ENCODE peak calls at places on chromosome 14, in four cellular contexts. K, U, Y and C are unnamed samples.

GRCh38 chr14:81516941-81517797 is 16.5 kb downstream of the SEL1L start:
- DNase-seq in K (peak; percentile 83), U (no peak), Y (no peak), C (peak; percentile 62)

GRCh38 chr14:101559624-101560533 is 1.4 kb upstream of the DIO3 start:
- DNase-seq in K (no peak), U (peak; percentile 91), Y (no peak), C (peak; percentile 67)

GRCh38 chr14:25197885-25198284 is 147.9 kb upstream of the STXBP6 start:
- DNase-seq in K (peak; percentile 87), U (no peak), Y (no peak), C (no peak)

GRCh38 chr14:94536836-94537235 is 24.4 kb upstream of the SERPINA4 start:
- DNase-seq in K (peak; percentile 71), U (no peak), Y (peak; percentile 74), C (peak; percentile 47)

GRCh38 chr14:50064993-50065392 is 51.4 kb downstream of the VCPKMT start:
- DNase-seq in K (no peak), U (no peak), Y (no peak), C (no peak)

GRCh38 chr14:38948171-38948570 is 154.9 kb downstream of the SEC23A start:
- DNase-seq in K (no peak), U (no peak), Y (no peak), C (no peak)

GRCh38 chr14:36666416-36667206 is 5.0 kb downstream of the PAX9 start:
- DNase-seq in K (no peak), U (no peak), Y (no peak), C (peak; percentile 81)

GRCh38 chr14:82447586-82447985 is 913.9 kb upstream of the SEL1L start:
- DNase-seq in K (no peak), U (no peak), Y (no peak), C (peak; percentile 19)

GRCh38 chr14:77241955-77242354 is 29.1 kb downstream of the NGB start:
- DNase-seq in K (no peak), U (no peak), Y (no peak), C (no peak)

GRCh38 chr14:93137864-93138263 is 22.1 kb upstream of the ITPK1 start:
- DNase-seq in K (peak; percentile 56), U (peak; percentile 46), Y (no peak), C (peak; percentile 38)

GRCh38 chr14:93010543-93011541 is 87.9 kb downstream of the CHGA start:
- DNase-seq in K (peak; percentile 73), U (no peak), Y (no peak), C (no peak)

GRCh38 chr14:100304825-100305445 is 1.3 kb downstream of the SLC25A29 start:
- DNase-seq in K (no peak), U (no peak), Y (no peak), C (peak; percentile 87)

GRCh38 chr14:90533591-90534021 is 136.8 kb downstream of the CALM1 start:
- DNase-seq in K (no peak), U (peak; percentile 19), Y (no peak), C (no peak)

GRCh38 chr14:101072945-101073597 is 169.5 kb upstream of the RTL1 start:
- DNase-seq in K (peak; percentile 77), U (peak; percentile 91), Y (peak; percentile 92), C (peak; percentile 80)

GRCh38 chr14:89746654-89747053 is 207.9 kb downstream of the EFCAB11 start:
- DNase-seq in K (no peak), U (no peak), Y (no peak), C (peak; percentile 49)

GRCh38 chr14:72920008-72920407 is 6.3 kb upstream of the DCAF4 start:
- DNase-seq in K (no peak), U (no peak), Y (no peak), C (peak; percentile 58)

GRCh38 chr14:74221741-74222140 is 17.5 kb upstream of the VSX2 start:
- DNase-seq in K (no peak), U (no peak), Y (no peak), C (no peak)

GRCh38 chr14:66228267-66228970 is 257.8 kb upstream of the CCDC196 start:
- DNase-seq in K (no peak), U (no peak), Y (peak; percentile 3), C (no peak)

GRCh38 chr14:79732911-79733310 is 478.4 kb downstream of the DIO2 start:
- DNase-seq in K (no peak), U (peak; percentile 8), Y (no peak), C (no peak)

DNA sequence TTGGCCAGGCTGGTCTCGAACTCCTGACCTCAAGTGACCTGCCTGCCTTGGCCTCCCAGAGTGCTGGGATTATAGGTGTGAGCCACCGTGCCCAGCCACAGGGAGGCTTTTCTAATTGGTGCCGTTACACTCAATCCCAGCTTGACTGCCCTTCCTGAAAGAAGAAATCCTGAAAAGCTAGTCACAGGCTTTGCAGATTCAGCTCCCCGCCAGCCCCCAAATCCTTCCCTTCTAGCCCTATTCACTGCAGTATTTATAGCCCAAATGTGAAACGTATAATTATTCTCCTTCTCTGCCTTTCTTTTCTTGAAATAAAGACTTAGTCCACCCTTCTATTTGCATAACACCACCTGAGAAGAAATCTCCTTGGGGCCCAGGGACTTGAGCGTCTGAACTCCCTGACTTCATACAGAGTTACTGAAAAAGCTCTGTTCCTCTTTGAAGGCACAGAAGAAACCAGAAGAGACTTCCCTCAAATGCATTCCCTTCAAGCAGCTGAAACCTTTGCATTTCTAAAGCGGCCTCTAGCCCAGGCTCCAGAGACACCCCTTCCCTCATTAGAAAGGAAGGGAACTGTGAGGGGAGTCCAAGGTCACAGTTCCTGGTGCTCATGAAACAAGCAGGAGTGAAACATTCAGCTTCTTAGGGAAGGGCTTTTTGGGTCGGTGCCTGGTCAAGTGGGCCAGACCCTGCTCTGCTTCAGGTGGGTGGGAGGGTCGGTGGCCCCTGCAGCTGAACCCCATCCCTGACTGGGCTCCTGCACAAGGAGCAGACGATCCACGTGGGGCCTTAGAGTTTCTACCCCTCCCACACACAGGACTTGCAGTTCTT is 42.3 kb upstream of the BATF start:
- DNase-seq in K (no peak), U (no peak), Y (no peak), C (peak; percentile 67)
- H3K4me1 ChIP-seq in K (peaks cover 30% of the 10 kb centered on the region), U (no peaks in the 10 kb centered on the region), Y (no peaks in the 10 kb centered on the region), C (peaks cover 7% of the 10 kb centered on the region)

DNA sequence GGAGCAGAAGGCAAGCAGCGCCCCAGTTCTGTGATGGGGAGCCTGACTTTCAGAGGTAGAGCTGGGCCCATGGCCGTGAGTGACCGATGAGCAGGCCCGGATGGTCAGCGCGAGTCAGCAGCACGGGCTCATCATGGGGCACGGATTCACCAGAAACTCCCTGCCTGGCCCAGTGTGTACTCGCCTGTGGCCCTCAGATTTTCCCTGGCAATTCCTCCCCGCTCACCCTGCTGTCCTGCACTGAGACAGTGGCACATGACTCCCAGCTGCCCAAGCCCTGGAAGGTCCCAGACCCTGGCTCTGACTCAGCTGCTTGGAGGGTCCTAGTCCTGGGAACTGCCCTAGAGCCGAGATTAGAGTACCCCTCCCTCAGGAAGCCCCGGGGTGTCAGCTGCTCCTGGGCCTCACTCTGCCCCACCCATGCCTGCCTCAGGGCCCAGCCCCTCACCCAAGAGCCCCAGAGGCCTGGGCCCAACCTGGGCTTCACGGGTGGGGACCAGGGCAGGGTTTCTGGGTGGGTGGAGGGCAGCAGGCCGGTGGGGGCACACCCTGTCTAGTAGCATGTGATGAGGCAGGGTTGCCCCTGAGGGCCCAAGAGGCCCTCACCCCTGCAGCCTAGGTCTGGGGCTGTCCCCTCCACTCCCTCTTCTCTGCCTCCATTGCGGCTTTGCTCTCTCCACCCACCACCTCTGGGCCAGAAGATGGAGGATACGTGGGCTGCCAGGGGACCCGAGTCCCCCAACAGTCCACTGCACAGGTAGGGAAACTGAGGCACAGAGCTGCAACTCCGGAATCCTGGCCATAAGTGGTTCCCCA is 8.4 kb downstream of the TRMT61A start:
- DNase-seq in K (no peak), U (no peak), Y (no peak), C (no peak)
- TF ChIP-seq REST in K (no peak), U (no peak), Y (no peak), C (no peak)

DNA sequence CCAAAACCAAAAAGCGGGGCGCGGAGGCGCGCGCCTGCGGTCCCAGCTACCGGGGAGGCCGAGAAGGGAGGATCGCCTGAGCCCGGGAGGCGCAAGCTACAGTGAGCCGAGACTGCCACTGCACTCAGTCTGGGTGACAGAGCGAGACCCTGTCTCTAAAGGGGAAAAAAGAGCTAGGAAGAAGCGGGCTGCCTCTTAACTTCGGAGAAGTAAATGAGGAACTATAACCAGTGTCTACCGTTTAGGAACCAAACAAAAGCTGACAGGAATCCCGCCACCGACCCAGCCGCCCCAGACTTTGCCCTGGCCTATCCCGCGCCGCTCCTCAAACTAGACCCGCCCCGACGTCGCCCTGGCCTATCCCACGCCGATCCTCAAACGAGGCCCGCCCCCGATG is 611 bp upstream of the SIVA1 start:
- DNase-seq in K (no peak), U (no peak), Y (no peak), C (no peak)
- H2AFZ ChIP-seq in K (no peak overlapping the region), U (peak overlapping the region; percentile 99), Y (no peak overlapping the region), C (peak overlapping the region; percentile 91)

DNA sequence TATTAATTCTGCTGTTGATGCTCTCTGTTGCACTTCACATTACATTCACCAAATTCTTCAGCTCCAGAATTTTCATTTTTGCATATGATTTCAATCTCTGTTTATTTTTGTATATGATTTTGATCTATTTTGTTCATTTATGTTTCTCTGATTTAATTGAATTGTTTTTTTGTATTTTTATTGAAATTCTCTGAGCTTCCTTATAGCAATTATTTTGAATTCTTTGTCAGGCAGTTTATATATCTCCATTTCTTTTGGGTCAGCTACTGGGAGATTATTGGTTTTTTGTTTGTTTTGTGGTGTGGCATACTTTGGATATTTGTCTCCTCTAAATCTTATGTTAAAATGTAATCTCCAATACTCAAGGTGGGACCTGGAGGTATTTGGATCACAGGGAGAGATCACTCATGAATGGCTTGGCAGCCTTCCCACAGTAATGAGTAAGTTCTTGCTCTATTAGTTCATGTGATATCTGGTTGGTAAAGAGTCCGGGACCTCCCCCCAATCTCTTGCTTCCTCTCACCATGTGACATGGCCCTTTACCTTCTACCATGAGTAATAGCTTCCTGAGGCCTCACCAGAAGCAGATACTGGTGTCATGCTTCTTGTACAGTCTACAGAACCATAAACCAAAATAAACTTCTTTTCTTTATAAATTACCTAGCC is 8.7 kb upstream of the TCL1A start:
- DNase-seq in K (no peak), U (no peak), Y (no peak), C (no peak)
- H3K4me1 ChIP-seq in K (no peaks in the 10 kb centered on the region), U (no peaks in the 10 kb centered on the region), Y (no peaks in the 10 kb centered on the region), C (peaks cover 6% of the 10 kb centered on the region)

GRCh38 chr14:51651388-51652167 is at the start of gene FRMD6:
- DNase-seq in K (peak; percentile 68), U (peak; percentile 97), Y (peak; percentile 68), C (peak; percentile 92)
- TF ChIP-seq REST in K (peak; percentile 53), U (peak; percentile 60), Y (no peak), C (no peak)

DNA sequence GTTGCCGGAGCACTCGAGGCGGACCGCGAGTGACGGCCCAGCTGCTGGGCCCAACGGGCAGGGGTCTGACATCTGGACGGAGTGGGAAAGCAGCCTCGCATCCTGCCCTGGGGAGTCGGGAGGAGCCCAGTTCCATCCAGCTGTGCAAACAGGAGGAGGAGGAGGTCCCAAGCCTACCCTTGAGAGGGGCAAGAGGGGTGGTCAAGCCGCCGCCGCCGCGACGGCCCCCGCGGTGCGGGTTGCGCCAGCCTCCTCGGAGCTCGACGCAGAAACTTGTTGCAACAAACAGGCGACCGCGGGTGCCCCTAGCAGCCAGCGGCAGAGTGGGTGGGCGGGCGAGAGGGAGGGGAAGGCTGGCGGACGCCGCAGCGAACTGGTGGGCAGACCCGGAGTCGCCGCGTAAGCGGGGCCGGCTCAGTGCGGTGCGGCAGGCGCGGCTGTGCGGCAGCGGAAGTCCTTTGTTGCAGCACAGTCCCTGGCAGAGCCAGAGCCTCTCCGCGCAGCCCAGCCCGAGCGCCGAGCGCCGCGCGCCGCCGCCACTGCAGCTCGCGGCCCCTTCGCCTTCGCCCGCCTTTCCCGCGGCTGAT is at the start of gene ZBTB1:
- DNase-seq in K (peak; percentile 74), U (peak; percentile 85), Y (peak; percentile 65), C (peak; percentile 81)
- H2AFZ ChIP-seq in K (no peak within 1 kb of the TSS), U (peak within 1 kb of the TSS; percentile 45), Y (no peak within 1 kb of the TSS), C (no peak within 1 kb of the TSS)